ENCODE peak calls at places on chromosomes 4 and X, in nine cellular contexts. X, K, M, Q, P, F, R, A and B are unnamed samples.

GRCh38 chr4:113899260-113900177 is 79.9 kb downstream of the ARSJ start:
- DNase-seq in A (no peak), M (no peak), K (no peak), R (no peak), F (no peak), P (no peak), Q (peak), X (no peak), B (no peak)

GRCh38 chr4:37873383-37873782 is 17.5 kb upstream of the TBC1D1 start:
- DNase-seq in M (peak), A (no peak), F (peak), K (no peak), X (peak), P (no peak), R (no peak), Q (no peak), B (no peak)

GRCh38 chr4:8419222-8420041 is 21.1 kb downstream of the ACOX3 start:
- DNase-seq in K (no peak), Q (peak), M (peak), A (no peak), P (no peak), F (peak), R (no peak), X (no peak), B (no peak)

GRCh38 chr4:37517326-37517725 is 168.8 kb downstream of the RELL1 start:
- DNase-seq in R (no peak), X (no peak), Q (no peak), A (no peak), K (no peak), M (no peak), F (no peak), P (no peak), B (no peak)

GRCh38 chr4:147326581-147326980 is 154.3 kb upstream of the EDNRA start:
- DNase-seq in F (peak), X (peak), M (peak), R (no peak), Q (no peak), P (no peak), A (no peak), K (no peak), B (no peak)

GRCh38 chr4:187027231-187027760 is 303.6 kb upstream of the FAT1 start:
- DNase-seq in F (no peak), M (peak), K (no peak), A (no peak), X (peak), R (no peak), Q (no peak), P (no peak), B (no peak)

GRCh38 chrX:141220342-141221008 is 21.8 kb downstream of the SPANXC start:
- DNase-seq in M (peak), A (no peak), F (peak), P (no peak), X (peak), K (peak), R (no peak), Q (no peak), B (no peak)

GRCh38 chrX:17983389-17983788 is 122.3 kb upstream of the RAI2 start:
- DNase-seq in A (no peak), P (no peak), R (no peak), Q (no peak), M (no peak), K (no peak), F (no peak), X (no peak), B (no peak)

GRCh38 chr4:111775908-111776307 is 369.3 kb upstream of the FAM241A start:
- DNase-seq in M (no peak), R (no peak), P (no peak), F (no peak), X (peak), A (no peak), Q (no peak), K (peak), B (no peak)

GRCh38 chrX:1500701-1501624 is 36.0 kb downstream of the P2RY8 start:
- DNase-seq in A (no peak), R (peak), K (no peak), M (peak), Q (peak), X (no peak), F (no peak), P (no peak), B (no peak)

GRCh38 chr4:7402526-7402925 is 32.2 kb downstream of the PSAPL1 start:
- DNase-seq in A (no peak), X (no peak), Q (no peak), M (no peak), K (no peak), F (no peak), R (no peak), P (no peak), B (no peak)

GRCh38 chr4:15928883-15929282 is 9.7 kb downstream of the FGFBP1 start:
- DNase-seq in M (no peak), X (no peak), Q (no peak), A (no peak), F (no peak), P (no peak), K (no peak), R (no peak), B (no peak)

GRCh38 chr4:72531768-72532290 is 37.2 kb downstream of the ADAMTS3 start:
- DNase-seq in K (no peak), X (no peak), M (no peak), R (no peak), Q (no peak), P (no peak), A (no peak), F (no peak), B (no peak)

GRCh38 chr4:130600706-130601105 is 1504.8 kb downstream of the C4orf33 start:
- DNase-seq in F (no peak), A (no peak), R (no peak), K (no peak), Q (no peak), M (no peak), X (no peak), P (no peak), B (no peak)

GRCh38 chr4:16226816-16227461 is 668 bp upstream of the TAPT1 start:
- DNase-seq in R (peak), K (peak), Q (peak), P (peak), X (peak), F (peak), M (peak), A (peak), B (no peak)

GRCh38 chr4:183950536-183950935 is 45.4 kb downstream of the STOX2 start:
- DNase-seq in M (no peak), Q (no peak), X (no peak), K (no peak), F (no peak), R (no peak), P (no peak), A (no peak), B (no peak)

GRCh38 chr4:125492957-125493356 is 178.2 kb downstream of the FAT4 start:
- DNase-seq in K (no peak), R (no peak), A (no peak), X (no peak), M (no peak), Q (no peak), P (no peak), F (no peak), B (no peak)

GRCh38 chr4:87896020-87896621 is 63.4 kb downstream of the MEPE start:
- DNase-seq in K (peak), X (peak), A (peak), M (peak), R (no peak), P (no peak), F (peak), Q (no peak), B (no peak)

GRCh38 chr4:145984563-145984962 is 45.9 kb upstream of the ZNF827 start:
- DNase-seq in Q (no peak), K (no peak), P (no peak), R (no peak), M (no peak), X (no peak), A (no peak), F (no peak), B (no peak)

GRCh38 chr4:153014460-153014859 is 78.3 kb downstream of the FHDC1 start:
- DNase-seq in R (no peak), M (no peak), A (no peak), Q (no peak), F (peak), K (no peak), P (no peak), X (no peak), B (no peak)

GRCh38 chr4:115629270-115629669 is 515.9 kb upstream of the NDST4 start:
- DNase-seq in M (no peak), P (no peak), Q (no peak), X (no peak), F (no peak), R (no peak), K (no peak), A (no peak), B (no peak)

GRCh38 chr4:75715105-75715799 is 9.1 kb upstream of the USO1 start:
- DNase-seq in P (no peak), F (peak), K (no peak), X (peak), Q (no peak), A (no peak), R (no peak), M (no peak), B (no peak)

GRCh38 chrX:31421441-31421840 is 349.6 kb upstream of the FTHL17 start:
- DNase-seq in A (no peak), M (no peak), X (no peak), Q (no peak), P (no peak), F (no peak), R (no peak), K (no peak), B (no peak)

GRCh38 chr4:176780995-176781738 is 11.6 kb downstream of the VEGFC start:
- DNase-seq in Q (no peak), R (no peak), M (peak), K (peak), F (peak), X (peak), P (no peak), A (no peak), B (no peak)